ENCODE peak calls at places on chromosomes 11 and 22, in six cellular contexts. U is fibroblast of lung, B is IMR-90, F is right lobe of liver, G is pancreas, W is left lung. T is an unnamed sample.

GRCh38 chr11:11513438-11513837 is 108.4 kb downstream of the GALNT18 start:
- DNase-seq in B (no peak), G (no peak), U (no peak), W (no peak), F (no peak), T (peak; percentile 9)

GRCh38 chr22:30325724-30326703 is 727 bp downstream of the TBC1D10A start:
- DNase-seq in G (peak; percentile 60), W (no peak), B (no peak), U (no peak), F (peak; percentile 47), T (no peak)

GRCh38 chr11:68214173-68215086 is 1.3 kb upstream of the KMT5B start:
- DNase-seq in U (peak; percentile 12), W (peak; percentile 86), B (no peak), G (peak; percentile 75), F (peak; percentile 50), T (peak; percentile 54)

GRCh38 chr11:110308071-110308470 is 11.7 kb upstream of the RDX start:
- DNase-seq in W (no peak), G (no peak), F (no peak), B (no peak), U (no peak), T (no peak)

GRCh38 chr11:80873309-80873999 is 1432.6 kb upstream of the TENM4 start:
- DNase-seq in W (no peak), G (no peak), F (no peak), U (peak; percentile 24), B (no peak), T (no peak)

GRCh38 chr11:116981216-116981887 is 116.9 kb downstream of the SIK3 start:
- DNase-seq in B (no peak), W (no peak), F (no peak), U (no peak), G (no peak), T (no peak)

GRCh38 chr11:67056640-67057409 is at the start of gene RHOD:
- DNase-seq in U (no peak), B (no peak), F (peak; percentile 80), G (peak; percentile 87), W (peak; percentile 90), T (peak; percentile 83)

GRCh38 chr11:46408407-46408986 is 16.9 kb upstream of the CHRM4 start:
- DNase-seq in W (no peak), U (no peak), F (no peak), B (no peak), G (no peak), T (no peak)

GRCh38 chr11:71452354-71453020 is 516 bp upstream of the NADSYN1 start:
- DNase-seq in U (peak; percentile 65), B (peak; percentile 35), F (peak; percentile 61), W (no peak), G (peak; percentile 61), T (peak; percentile 22)

GRCh38 chr11:103295704-103296103 is 186.5 kb downstream of the DYNC2H1 start:
- DNase-seq in F (no peak), U (peak; percentile 23), B (no peak), G (no peak), W (no peak), T (no peak)

GRCh38 chr11:1075341-1075911 is 752 bp downstream of the MUC2 start:
- DNase-seq in B (no peak), U (no peak), G (no peak), W (peak; percentile 66), F (no peak), T (no peak)

GRCh38 chr22:29768052-29768680 is 997 bp downstream of the UQCR10 start:
- DNase-seq in U (no peak), B (no peak), W (peak; percentile 3), G (no peak), F (no peak), T (no peak)

GRCh38 chr11:26834601-26835000 is 112.7 kb upstream of the SLC5A12 start:
- DNase-seq in W (no peak), B (no peak), F (no peak), U (no peak), G (no peak), T (no peak)

GRCh38 chr22:42639541-42640241 is 710 bp downstream of the ATP5MGL start:
- DNase-seq in F (no peak), U (no peak), B (no peak), W (no peak), G (no peak), T (no peak)

GRCh38 chr11:62048101-62048500 is 75.7 kb upstream of the INCENP start:
- DNase-seq in W (no peak), U (peak; percentile 30), B (no peak), G (no peak), F (no peak), T (no peak)

GRCh38 chr11:12266943-12267342 is 110.4 kb upstream of the PARVA start:
- DNase-seq in B (no peak), G (no peak), U (no peak), F (no peak), W (no peak), T (no peak)

GRCh38 chr11:84558085-84558905 is 1068.8 kb downstream of the DLG2 start:
- DNase-seq in U (peak; percentile 52), W (no peak), F (peak; percentile 20), G (no peak), B (peak; percentile 53), T (peak; percentile 71)

GRCh38 chr11:78038697-78039313 is 15.7 kb upstream of the KCTD14 start:
- DNase-seq in G (peak; percentile 86), F (peak; percentile 67), U (no peak), W (no peak), B (peak; percentile 28), T (no peak)

GRCh38 chr11:118895093-118896039 is 11.7 kb downstream of the CXCR5 start:
- DNase-seq in U (no peak), G (no peak), W (peak; percentile 75), B (no peak), F (no peak), T (peak; percentile 67)

GRCh38 chr22:34587357-34588356 is 478.3 kb upstream of the ISX start:
- DNase-seq in W (no peak), U (no peak), G (no peak), F (peak; percentile 37), B (no peak), T (no peak)

GRCh38 chr11:12998336-12998735 is 10.8 kb upstream of the RASSF10 start:
- DNase-seq in W (no peak), B (no peak), U (no peak), G (no peak), F (no peak), T (no peak)

GRCh38 chr11:94880216-94880615 is 93.1 kb downstream of the CWC15 start:
- DNase-seq in F (no peak), B (peak; percentile 51), U (no peak), W (no peak), G (no peak), T (no peak)

GRCh38 chr11:83194284-83195175 is 1.0 kb downstream of the ANKRD42 start:
- DNase-seq in G (peak; percentile 74), U (peak; percentile 77), B (peak; percentile 77), F (peak; percentile 62), W (peak; percentile 93), T (peak; percentile 77)
- TF ChIP-seq CTCF in G (no peak), U (no peak), B (no peak), F (no peak), W (no peak), T (no peak)

GRCh38 chr11:44848203-44848962 is 102.3 kb downstream of the TP53I11 start:
- DNase-seq in U (no peak), W (no peak), B (no peak), G (no peak), F (no peak), T (no peak)
- H3K27me3 ChIP-seq in U (no peaks in the 10 kb centered on the region), W (no peaks in the 10 kb centered on the region), B (peaks cover 11% of the 10 kb centered on the region), G (no peaks in the 10 kb centered on the region), F (no peaks in the 10 kb centered on the region), T (no peaks in the 10 kb centered on the region)

DNA sequence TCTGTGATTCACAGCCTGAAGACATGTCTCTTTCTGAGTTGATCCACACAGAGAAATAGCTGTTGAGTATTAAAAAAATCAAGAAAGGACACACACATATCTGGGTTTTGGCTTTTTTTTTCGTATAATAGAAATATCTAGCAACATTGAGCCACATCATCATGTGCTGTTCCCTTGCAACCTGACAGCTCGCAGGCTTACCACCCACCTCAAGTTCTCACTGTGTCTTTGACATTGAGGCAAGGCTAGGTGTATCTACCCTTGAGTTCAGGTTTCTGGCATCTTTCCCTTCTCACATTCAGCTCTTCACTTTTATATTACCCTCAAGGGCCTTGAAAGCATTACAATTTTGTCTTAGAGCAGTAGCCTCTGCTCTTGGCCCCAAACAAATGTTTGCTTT is 490.3 kb upstream of the KIRREL3 start:
- DNase-seq in B (no peak), U (no peak), W (no peak), G (no peak), F (no peak), T (no peak)
- H3K9me3 ChIP-seq in B (no peaks in the 10 kb centered on the region), U (no peaks in the 10 kb centered on the region), W (peaks cover 26% of the 10 kb centered on the region), G (no peaks in the 10 kb centered on the region), F (no peaks in the 10 kb centered on the region), T (peaks cover 8% of the 10 kb centered on the region)

DNA sequence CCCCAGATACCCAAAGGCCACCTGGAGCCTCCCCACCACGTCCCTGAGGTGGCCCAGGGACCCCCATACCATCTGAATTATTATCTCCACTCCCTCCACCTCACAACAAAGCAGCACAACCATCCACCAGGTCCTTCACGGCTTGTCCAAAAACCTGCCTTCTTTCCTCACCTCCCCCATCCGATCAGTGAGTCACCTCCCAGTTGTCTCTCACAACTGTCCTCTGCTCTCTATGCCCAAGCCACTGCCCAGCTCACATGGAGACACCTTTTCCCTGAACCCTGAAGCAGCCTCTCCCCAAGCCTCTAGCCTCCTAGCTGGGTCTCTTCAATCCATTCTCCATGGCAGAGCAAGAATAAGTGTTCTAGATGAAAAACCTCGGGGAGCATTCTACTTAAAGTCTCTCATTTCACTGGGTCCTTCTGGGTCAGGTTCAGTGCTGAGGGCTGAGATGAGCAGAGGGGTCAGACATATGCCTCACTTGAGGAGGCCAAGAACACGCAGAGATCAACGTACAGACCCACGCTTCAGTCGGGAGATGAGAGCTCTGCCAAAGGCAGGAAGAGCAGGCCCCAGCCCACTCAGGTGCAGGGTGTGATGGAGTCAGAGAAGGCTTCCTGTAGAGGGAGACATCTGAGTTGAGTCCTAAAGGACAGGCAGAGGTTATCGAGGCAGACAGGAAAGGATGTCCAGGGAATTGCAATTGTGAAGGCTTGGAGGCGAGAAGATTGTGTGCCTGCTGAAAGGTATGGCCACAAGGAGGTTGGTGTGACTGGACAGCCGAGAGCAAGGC is 74.7 kb downstream of the PDE2A start:
- DNase-seq in G (no peak), B (no peak), W (no peak), F (no peak), U (no peak), T (no peak)
- TF ChIP-seq CTCF in G (no peak), B (no peak), W (no peak), F (no peak), U (no peak), T (peak; percentile 42)

DNA sequence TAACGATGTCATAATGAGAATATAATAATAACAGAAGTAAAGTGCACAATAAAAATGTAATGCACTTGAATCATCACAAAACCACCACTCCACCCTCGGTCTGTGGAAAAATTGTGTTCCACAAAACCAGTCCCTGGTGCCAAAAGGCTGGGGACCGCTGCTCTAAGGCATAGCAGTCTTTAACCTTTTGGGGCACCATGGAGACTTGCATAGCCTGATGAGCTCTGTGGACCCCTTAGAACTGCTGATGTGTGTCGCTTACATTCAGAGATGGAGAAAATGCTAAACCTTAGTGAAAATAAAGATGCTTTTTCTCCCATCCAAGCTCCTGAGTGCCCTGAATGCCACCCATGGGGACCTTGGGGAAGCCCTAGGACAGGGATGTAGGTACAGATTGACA is 87.6 kb upstream of the SEPTIN5 start:
- DNase-seq in B (no peak), F (no peak), W (no peak), G (no peak), U (no peak), T (no peak)
- H3K27me3 ChIP-seq in B (peaks cover 40% of the 10 kb centered on the region), F (no peaks in the 10 kb centered on the region), W (peaks cover under 1% of the 10 kb centered on the region), G (no peaks in the 10 kb centered on the region), U (peaks cover 13% of the 10 kb centered on the region), T (no peaks in the 10 kb centered on the region)

T was measured in Caco-2.